ENCODE peak calls at places on chromosomes 4 and X, in five cellular contexts. B is HL-60; U is stimulated activated CD8-positive, alpha-beta memory T cell treated with anti-CD3 and anti-CD28 coated beads, Interleukin-2, amount 100 ng/mL, for 48 hours; N is Ammon's horn; Q is sciatic nerve. L is an unnamed sample.
A peak's percentile ranks its signal among the peaks of the same experiment; 100 is the strongest.

GRCh38 chr4:152408514-152409327 is 127.2 kb downstream of the FBXW7 start:
- DNase-seq in Q (no peak), N (peak; percentile 40), B (no peak), U (no peak), L (peak; percentile 36)

GRCh38 chr4:62495039-62495438 is 1294.9 kb downstream of the ADGRL3 start:
- DNase-seq in Q (no peak), B (no peak), U (no peak), N (no peak), L (no peak)

GRCh38 chrX:74419861-74420193 is 1.5 kb upstream of the SLC16A2 start:
- DNase-seq in B (no peak), N (no peak), U (no peak), Q (no peak), L (peak; percentile 10)

GRCh38 chr4:3107271-3108185 is 33.0 kb downstream of the HTT start:
- DNase-seq in B (no peak), U (no peak), N (no peak), Q (peak; percentile 72), L (no peak)

GRCh38 chrX:10017866-10018265 is 50.7 kb downstream of the CLDN34 start:
- DNase-seq in Q (peak; percentile 8), U (no peak), B (no peak), N (no peak), L (no peak)

GRCh38 chr4:70709551-70710080 is 12.1 kb upstream of the RUFY3 start:
- DNase-seq in B (no peak), U (no peak), Q (no peak), N (no peak), L (no peak)

GRCh38 chrX:55908685-55909212 is 191.2 kb downstream of the RRAGB start:
- DNase-seq in N (peak; percentile 20), U (no peak), Q (peak; percentile 49), B (no peak), L (peak; percentile 21)

GRCh38 chr4:76830612-76831474 is 67.1 kb downstream of the SOWAHB start:
- DNase-seq in N (no peak), Q (peak; percentile 60), U (no peak), B (no peak), L (no peak)

GRCh38 chr4:102815981-102816380 is 11.4 kb downstream of the UBE2D3 start:
- DNase-seq in N (no peak), U (no peak), B (no peak), Q (no peak), L (no peak)

GRCh38 chr4:82948647-82949204 is 48.2 kb downstream of the THAP9 start:
- DNase-seq in Q (no peak), N (no peak), B (no peak), U (no peak), L (no peak)

GRCh38 chr4:54545663-54546424 is 111.9 kb upstream of the KIT start:
- DNase-seq in U (no peak), N (no peak), Q (no peak), B (no peak), L (no peak)

GRCh38 chr4:3656441-3657376 is 109.5 kb upstream of the ADRA2C start:
- DNase-seq in B (no peak), N (no peak), Q (no peak), U (no peak), L (no peak)

GRCh38 chr4:82680834-82681233 is 117.8 kb downstream of the SCD5 start:
- DNase-seq in U (no peak), Q (no peak), N (no peak), B (no peak), L (no peak)

L was measured in globus pallidus.